ENCODE peak calls at places on chromosomes 2 and 18, in nine cellular contexts. One of them, this sample, is unnamed.

GRCh38 chr2:163573652-163574051 is 162.2 kb downstream of the FIGN start:
- DNase-seq in BJ: no peak
- DNase-seq in neural crest cell: no peak
- DNase-seq in IMR-90: no peak
- DNase-seq in GM10248: no peak
- DNase-seq in cardiac fibroblast: no peak
- DNase-seq in foreskin fibroblast: no peak
- DNase-seq in neural progenitor cell: no peak
- DNase-seq in right atrium auricular region: no peak
- DNase-seq in this sample: no peak

GRCh38 chr18:13369756-13370510 is 151.4 kb downstream of the LDLRAD4 start:
- DNase-seq in GM10248: no peak
- DNase-seq in neural progenitor cell: no peak
- DNase-seq in foreskin fibroblast: no peak
- DNase-seq in IMR-90: no peak
- DNase-seq in neural crest cell: no peak
- DNase-seq in right atrium auricular region: peak; percentile 53
- DNase-seq in BJ: no peak
- DNase-seq in cardiac fibroblast: no peak
- DNase-seq in this sample: no peak

GRCh38 chr2:205656426-205656795 is 25.9 kb upstream of the NRP2 start:
- DNase-seq in cardiac fibroblast: no peak
- DNase-seq in GM10248: no peak
- DNase-seq in neural crest cell: no peak
- DNase-seq in IMR-90: no peak
- DNase-seq in BJ: no peak
- DNase-seq in right atrium auricular region: no peak
- DNase-seq in neural progenitor cell: no peak
- DNase-seq in foreskin fibroblast: no peak
- DNase-seq in this sample: no peak

GRCh38 chr2:135299656-135300244 is 231.3 kb downstream of the ZRANB3 start:
- DNase-seq in cardiac fibroblast: peak; percentile 5
- DNase-seq in neural progenitor cell: no peak
- DNase-seq in IMR-90: peak; percentile 38
- DNase-seq in right atrium auricular region: no peak
- DNase-seq in GM10248: peak; percentile 30
- DNase-seq in BJ: no peak
- DNase-seq in neural crest cell: no peak
- DNase-seq in foreskin fibroblast: peak; percentile 9
- DNase-seq in this sample: no peak

GRCh38 chr18:59988098-59988706 is 88.4 kb downstream of the PMAIP1 start:
- DNase-seq in GM10248: peak; percentile 47
- DNase-seq in cardiac fibroblast: peak; percentile 79
- DNase-seq in BJ: no peak
- DNase-seq in neural progenitor cell: peak; percentile 49
- DNase-seq in neural crest cell: peak; percentile 48
- DNase-seq in foreskin fibroblast: peak; percentile 33
- DNase-seq in IMR-90: peak; percentile 74
- DNase-seq in right atrium auricular region: no peak
- DNase-seq in this sample: peak; percentile 43

GRCh38 chr2:148982282-148982681 is 56.2 kb upstream of the LYPD6B start:
- DNase-seq in BJ: no peak
- DNase-seq in foreskin fibroblast: no peak
- DNase-seq in neural crest cell: no peak
- DNase-seq in right atrium auricular region: no peak
- DNase-seq in cardiac fibroblast: peak; percentile 16
- DNase-seq in IMR-90: no peak
- DNase-seq in neural progenitor cell: no peak
- DNase-seq in GM10248: no peak
- DNase-seq in this sample: no peak

GRCh38 chr2:205696541-205697441 is 14.5 kb downstream of the NRP2 start:
- DNase-seq in neural crest cell: no peak
- DNase-seq in cardiac fibroblast: peak; percentile 32
- DNase-seq in neural progenitor cell: peak; percentile 57
- DNase-seq in IMR-90: peak; percentile 63
- DNase-seq in GM10248: no peak
- DNase-seq in BJ: no peak
- DNase-seq in foreskin fibroblast: no peak
- DNase-seq in right atrium auricular region: no peak
- DNase-seq in this sample: no peak

GRCh38 chr18:21406111-21406510 is 164.1 kb downstream of the GREB1L start:
- DNase-seq in GM10248: no peak
- DNase-seq in right atrium auricular region: no peak
- DNase-seq in neural crest cell: no peak
- DNase-seq in cardiac fibroblast: no peak
- DNase-seq in neural progenitor cell: no peak
- DNase-seq in foreskin fibroblast: no peak
- DNase-seq in IMR-90: no peak
- DNase-seq in BJ: no peak
- DNase-seq in this sample: no peak

GRCh38 chr18:21457179-21457535 is 143.3 kb downstream of the ESCO1 start:
- DNase-seq in foreskin fibroblast: no peak
- DNase-seq in IMR-90: peak; percentile 9
- DNase-seq in neural crest cell: no peak
- DNase-seq in BJ: no peak
- DNase-seq in GM10248: no peak
- DNase-seq in neural progenitor cell: no peak
- DNase-seq in right atrium auricular region: no peak
- DNase-seq in cardiac fibroblast: peak; percentile 19
- DNase-seq in this sample: no peak

GRCh38 chr2:150872919-150873772 is 385.7 kb upstream of the RND3 start:
- DNase-seq in IMR-90: peak; percentile 35
- DNase-seq in neural crest cell: no peak
- DNase-seq in GM10248: no peak
- DNase-seq in BJ: no peak
- DNase-seq in foreskin fibroblast: no peak
- DNase-seq in right atrium auricular region: no peak
- DNase-seq in neural progenitor cell: peak; percentile 25
- DNase-seq in cardiac fibroblast: peak; percentile 43
- DNase-seq in this sample: no peak

GRCh38 chr2:225670111-225670974 is 270.8 kb downstream of the NYAP2 start:
- DNase-seq in cardiac fibroblast: peak; percentile 73
- DNase-seq in BJ: peak; percentile 52
- DNase-seq in right atrium auricular region: no peak
- DNase-seq in neural crest cell: no peak
- DNase-seq in GM10248: no peak
- DNase-seq in IMR-90: peak; percentile 74
- DNase-seq in foreskin fibroblast: peak; percentile 23
- DNase-seq in neural progenitor cell: peak; percentile 53
- DNase-seq in this sample: no peak

GRCh38 chr2:222319576-222320440 is 21.0 kb upstream of the PAX3 start:
- DNase-seq in cardiac fibroblast: peak; percentile 30
- DNase-seq in neural progenitor cell: no peak
- DNase-seq in foreskin fibroblast: no peak
- DNase-seq in GM10248: peak; percentile 74
- DNase-seq in BJ: no peak
- DNase-seq in neural crest cell: peak; percentile 38
- DNase-seq in right atrium auricular region: no peak
- DNase-seq in IMR-90: no peak
- DNase-seq in this sample: peak; percentile 70

GRCh38 chr2:232981767-232982360 is 31.2 kb downstream of the NGEF start:
- DNase-seq in right atrium auricular region: no peak
- DNase-seq in neural progenitor cell: no peak
- DNase-seq in GM10248: no peak
- DNase-seq in foreskin fibroblast: no peak
- DNase-seq in neural crest cell: no peak
- DNase-seq in cardiac fibroblast: no peak
- DNase-seq in BJ: no peak
- DNase-seq in IMR-90: no peak
- DNase-seq in this sample: no peak

GRCh38 chr2:129101186-129101585 is 782.5 kb upstream of the HS6ST1 start:
- DNase-seq in GM10248: no peak
- DNase-seq in cardiac fibroblast: no peak
- DNase-seq in neural crest cell: no peak
- DNase-seq in IMR-90: no peak
- DNase-seq in right atrium auricular region: no peak
- DNase-seq in foreskin fibroblast: no peak
- DNase-seq in BJ: no peak
- DNase-seq in neural progenitor cell: no peak
- DNase-seq in this sample: no peak

GRCh38 chr2:127373362-127374083 is 14.3 kb downstream of the MAP3K2 start:
- DNase-seq in right atrium auricular region: no peak
- DNase-seq in BJ: no peak
- DNase-seq in cardiac fibroblast: no peak
- DNase-seq in foreskin fibroblast: no peak
- DNase-seq in IMR-90: no peak
- DNase-seq in GM10248: no peak
- DNase-seq in neural crest cell: no peak
- DNase-seq in neural progenitor cell: no peak
- DNase-seq in this sample: no peak

GRCh38 chr2:127370010-127370409 is 17.8 kb downstream of the MAP3K2 start:
- DNase-seq in IMR-90: no peak
- DNase-seq in neural progenitor cell: no peak
- DNase-seq in neural crest cell: no peak
- DNase-seq in foreskin fibroblast: no peak
- DNase-seq in right atrium auricular region: no peak
- DNase-seq in BJ: no peak
- DNase-seq in GM10248: no peak
- DNase-seq in cardiac fibroblast: no peak
- DNase-seq in this sample: no peak

GRCh38 chr2:127376265-127376664 is 11.5 kb downstream of the MAP3K2 start:
- DNase-seq in BJ: no peak
- DNase-seq in neural progenitor cell: no peak
- DNase-seq in IMR-90: no peak
- DNase-seq in neural crest cell: no peak
- DNase-seq in GM10248: no peak
- DNase-seq in cardiac fibroblast: no peak
- DNase-seq in foreskin fibroblast: no peak
- DNase-seq in right atrium auricular region: no peak
- DNase-seq in this sample: no peak

GRCh38 chr2:127365211-127365643 is 22.5 kb downstream of the MAP3K2 start:
- DNase-seq in foreskin fibroblast: no peak
- DNase-seq in IMR-90: peak; percentile 8
- DNase-seq in right atrium auricular region: no peak
- DNase-seq in BJ: no peak
- DNase-seq in cardiac fibroblast: no peak
- DNase-seq in neural progenitor cell: peak; percentile 5
- DNase-seq in neural crest cell: no peak
- DNase-seq in GM10248: no peak
- DNase-seq in this sample: no peak

GRCh38 chr2:127371037-127371436 is 16.7 kb downstream of the MAP3K2 start:
- DNase-seq in right atrium auricular region: peak; percentile 68
- DNase-seq in BJ: no peak
- DNase-seq in neural progenitor cell: no peak
- DNase-seq in GM10248: no peak
- DNase-seq in neural crest cell: no peak
- DNase-seq in cardiac fibroblast: peak; percentile 45
- DNase-seq in IMR-90: no peak
- DNase-seq in foreskin fibroblast: no peak
- DNase-seq in this sample: no peak
- TF ChIP-seq CTCF in right atrium auricular region: no peak
- TF ChIP-seq CTCF in BJ: no peak
- TF ChIP-seq CTCF in neural progenitor cell: no peak
- TF ChIP-seq CTCF in GM10248: no peak
- TF ChIP-seq CTCF in neural crest cell: no peak
- TF ChIP-seq CTCF in cardiac fibroblast: peak; percentile 22
- TF ChIP-seq CTCF in IMR-90: no peak
- TF ChIP-seq CTCF in foreskin fibroblast: no peak
- TF ChIP-seq CTCF in this sample: no peak

DNA sequence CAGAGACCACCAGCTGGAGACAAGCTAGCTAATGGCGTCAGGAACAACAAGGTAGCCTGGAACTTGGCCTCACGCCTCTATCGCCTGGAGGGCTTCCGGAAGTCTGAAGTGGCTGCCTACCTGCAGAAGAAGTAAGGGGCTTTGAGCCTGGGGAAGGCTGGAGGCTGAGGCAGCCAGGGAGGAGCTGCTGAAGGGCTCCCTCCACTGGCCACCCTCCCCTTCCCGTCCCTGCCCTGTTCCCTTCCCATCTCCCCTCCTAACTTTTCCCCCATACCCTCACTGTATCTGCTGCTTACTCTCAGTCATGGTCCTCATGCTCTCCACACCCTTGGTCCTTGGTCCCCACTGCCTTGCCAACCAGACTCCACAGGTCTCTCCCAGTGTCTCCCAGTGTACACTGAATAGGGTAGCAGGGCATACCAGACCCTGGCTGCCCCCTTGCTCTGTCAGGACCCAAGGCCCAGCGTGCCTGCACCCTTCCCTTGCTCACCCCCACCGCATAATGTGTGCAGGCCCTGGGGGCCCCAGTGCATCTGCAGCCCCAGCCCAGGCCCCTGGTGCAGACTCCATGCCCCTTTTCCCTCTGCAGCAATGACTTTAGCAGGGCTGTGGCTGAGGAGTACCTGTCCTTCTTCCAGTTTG is 18.8 kb downstream of the PSD4 start:
- DNase-seq in cardiac fibroblast: no peak
- DNase-seq in right atrium auricular region: no peak
- DNase-seq in BJ: no peak
- DNase-seq in foreskin fibroblast: no peak
- DNase-seq in IMR-90: no peak
- DNase-seq in neural crest cell: no peak
- DNase-seq in neural progenitor cell: peak; percentile 37
- DNase-seq in GM10248: no peak
- DNase-seq in this sample: no peak
- TF ChIP-seq CTCF in cardiac fibroblast: no peak
- TF ChIP-seq CTCF in right atrium auricular region: no peak
- TF ChIP-seq CTCF in BJ: peak; percentile 15
- TF ChIP-seq CTCF in foreskin fibroblast: no peak
- TF ChIP-seq CTCF in IMR-90: no peak
- TF ChIP-seq CTCF in neural crest cell: no peak
- TF ChIP-seq CTCF in neural progenitor cell: peak; percentile 41
- TF ChIP-seq CTCF in GM10248: peak; percentile 7
- TF ChIP-seq CTCF in this sample: no peak

DNA sequence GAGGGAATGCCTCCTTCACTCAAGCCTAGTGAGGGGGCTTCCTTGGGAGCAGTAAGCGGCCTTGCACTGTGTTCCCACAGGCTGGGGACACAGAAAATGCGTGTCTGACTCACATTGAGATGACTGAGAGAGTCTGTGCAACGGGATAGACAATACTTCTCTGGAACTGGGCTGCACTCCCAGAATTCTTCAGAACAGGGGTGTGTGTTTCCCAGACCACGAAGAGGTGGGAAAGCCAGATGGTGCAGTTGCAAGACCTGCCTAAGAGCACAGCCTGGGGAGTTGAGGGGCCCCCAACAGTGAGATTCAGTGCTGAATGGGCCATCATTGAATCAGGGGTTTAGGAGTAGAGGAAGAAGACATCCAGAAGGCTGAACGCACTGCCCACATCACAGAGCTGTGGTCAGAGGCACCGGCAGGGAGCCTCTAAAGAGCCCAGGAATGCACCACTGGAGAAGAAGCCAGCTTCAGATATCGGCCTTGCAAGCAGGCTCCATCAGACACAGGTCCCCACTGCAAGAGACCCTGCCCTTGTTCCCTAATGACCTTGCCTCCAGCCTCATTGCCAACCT is 36.6 kb upstream of the MRPL19 start:
- DNase-seq in GM10248: no peak
- DNase-seq in BJ: no peak
- DNase-seq in IMR-90: peak; percentile 36
- DNase-seq in cardiac fibroblast: no peak
- DNase-seq in neural crest cell: no peak
- DNase-seq in right atrium auricular region: no peak
- DNase-seq in foreskin fibroblast: no peak
- DNase-seq in neural progenitor cell: no peak
- DNase-seq in this sample: no peak
- TF ChIP-seq CTCF in GM10248: no peak
- TF ChIP-seq CTCF in BJ: no peak
- TF ChIP-seq CTCF in IMR-90: no peak
- TF ChIP-seq CTCF in cardiac fibroblast: no peak
- TF ChIP-seq CTCF in neural crest cell: no peak
- TF ChIP-seq CTCF in right atrium auricular region: no peak
- TF ChIP-seq CTCF in foreskin fibroblast: no peak
- TF ChIP-seq CTCF in neural progenitor cell: no peak
- TF ChIP-seq CTCF in this sample: no peak

GRCh38 chr2:172791953-172792352 is 56.3 kb downstream of the RAPGEF4 start:
- DNase-seq in neural crest cell: no peak
- DNase-seq in neural progenitor cell: no peak
- DNase-seq in BJ: no peak
- DNase-seq in foreskin fibroblast: no peak
- DNase-seq in GM10248: no peak
- DNase-seq in right atrium auricular region: no peak
- DNase-seq in IMR-90: no peak
- DNase-seq in cardiac fibroblast: no peak
- DNase-seq in this sample: no peak
- TF ChIP-seq CTCF in neural crest cell: no peak
- TF ChIP-seq CTCF in neural progenitor cell: no peak
- TF ChIP-seq CTCF in BJ: no peak
- TF ChIP-seq CTCF in foreskin fibroblast: no peak
- TF ChIP-seq CTCF in GM10248: no peak
- TF ChIP-seq CTCF in right atrium auricular region: no peak
- TF ChIP-seq CTCF in IMR-90: no peak
- TF ChIP-seq CTCF in cardiac fibroblast: no peak
- TF ChIP-seq CTCF in this sample: no peak

This sample was measured in MM.1S.